ENCODE peak calls at places on chromosomes 4 and X, in five cellular contexts. W is lung microvascular endothelial cell, R is NCI-H1092, O is right lobe of liver, J is OCI-LY7. S is an unnamed sample.

GRCh38 chr4:47471591-47471990 is 8.1 kb upstream of the COMMD8 start:
- DNase-seq in W (no peak), R (no peak), O (no peak), J (no peak), S (no peak)

GRCh38 chrX:133645977-133646750 is 230.9 kb upstream of the GPC4 start:
- DNase-seq in W (no peak), R (no peak), O (no peak), J (no peak), S (no peak)

GRCh38 chrX:130909469-130910136 is 6.6 kb upstream of the ENOX2 start:
- DNase-seq in W (no peak), R (no peak), O (no peak), J (no peak), S (no peak)

GRCh38 chr4:87185471-87185870 is 34.9 kb downstream of the KLHL8 start:
- DNase-seq in W (no peak), R (no peak), O (no peak), J (no peak), S (no peak)

GRCh38 chr4:112515278-112516075 is 503 bp downstream of the NEUROG2 start:
- DNase-seq in W (peak; percentile 49), R (peak; percentile 46), O (no peak), J (peak; percentile 35), S (no peak)

GRCh38 chr4:167185465-167185864 is 48.8 kb downstream of the SPOCK3 start:
- DNase-seq in W (no peak), R (no peak), O (no peak), J (no peak), S (no peak)

GRCh38 chr4:113181289-113182007 is 132.0 kb downstream of the ANK2 start:
- DNase-seq in W (no peak), R (no peak), O (no peak), J (no peak), S (no peak)

GRCh38 chrX:39969099-39969825 is 128.5 kb downstream of the BCOR start:
- DNase-seq in W (no peak), R (peak; percentile 82), O (no peak), J (peak; percentile 42), S (no peak)

GRCh38 chr4:7976025-7976424 is 36.4 kb upstream of the AFAP1 start:
- DNase-seq in W (no peak), R (no peak), O (no peak), J (no peak), S (no peak)

GRCh38 chr4:2371765-2372487 is 46.5 kb downstream of the ZFYVE28 start:
- DNase-seq in W (no peak), R (no peak), O (no peak), J (no peak), S (no peak)

GRCh38 chr4:40998680-40999358 is 215.5 kb downstream of the APBB2 start:
- DNase-seq in W (peak; percentile 70), R (no peak), O (no peak), J (peak; percentile 33), S (peak; percentile 42)

GRCh38 chr4:57199267-57199666 is 89.1 kb upstream of the IGFBP7 start:
- DNase-seq in W (no peak), R (no peak), O (no peak), J (no peak), S (no peak)

GRCh38 chrX:14412686-14413085 is 116.7 kb upstream of the GLRA2 start:
- DNase-seq in W (no peak), R (no peak), O (no peak), J (no peak), S (no peak)

GRCh38 chr4:105560488-105560887 is 8.1 kb downstream of the ARHGEF38 start:
- DNase-seq in W (no peak), R (no peak), O (no peak), J (no peak), S (no peak)